ENCODE peak calls at places on chromosomes 5 and 9, in four cellular contexts. C, Z, N and P are unnamed samples.
A peak's percentile ranks its signal among the peaks of the same experiment; 100 is the strongest.

GRCh38 chr9:18296702-18297531 is 177.0 kb upstream of the ADAMTSL1 start:
- DNase-seq in Z (no peak), C (no peak), N (no peak), P (no peak)

GRCh38 chr9:76624381-76625048 is 139.7 kb upstream of the PCA3 start:
- DNase-seq in C (no peak), Z (no peak), N (no peak), P (no peak)

GRCh38 chr9:131610231-131610761 is 65.0 kb downstream of the PRRT1B start:
- DNase-seq in C (no peak), N (peak; percentile 66), Z (peak; percentile 84), P (no peak)

GRCh38 chr9:124482431-124483031 is 24.7 kb downstream of the NR5A1 start:
- DNase-seq in Z (no peak), N (no peak), C (no peak), P (no peak)

GRCh38 chr5:43174586-43174985 is 17.4 kb upstream of the NIM1K start:
- DNase-seq in N (no peak), Z (no peak), C (no peak), P (no peak)

GRCh38 chr5:431001-431710 is 11.8 kb upstream of the EXOC3 start:
- DNase-seq in C (no peak), N (no peak), Z (peak; percentile 54), P (no peak)

GRCh38 chr5:78908173-78908901 is 76.8 kb downstream of the ARSB start:
- DNase-seq in N (peak; percentile 29), C (no peak), Z (no peak), P (no peak)

GRCh38 chr5:157865844-157866243 is 6.9 kb upstream of the CLINT1 start:
- DNase-seq in N (no peak), Z (no peak), C (no peak), P (no peak)

GRCh38 chr9:69035438-69036316 is at the start of gene FXN:
- DNase-seq in C (peak; percentile 70), N (peak; percentile 66), Z (peak; percentile 90), P (peak; percentile 69)

GRCh38 chr5:155056644-155057269 is 43.2 kb downstream of the KIF4B start:
- DNase-seq in C (no peak), N (no peak), Z (no peak), P (no peak)

GRCh38 chr5:155050384-155051019 is 36.9 kb downstream of the KIF4B start:
- DNase-seq in N (no peak), C (no peak), Z (no peak), P (no peak)

GRCh38 chr5:155052532-155052931 is 39.0 kb downstream of the KIF4B start:
- DNase-seq in Z (no peak), N (no peak), C (no peak), P (no peak)

GRCh38 chr5:155049569-155050383 is 36.2 kb downstream of the KIF4B start:
- DNase-seq in C (no peak), Z (no peak), N (no peak), P (peak; percentile 28)

GRCh38 chr5:155053482-155053881 is 39.9 kb downstream of the KIF4B start:
- DNase-seq in Z (no peak), C (no peak), N (no peak), P (no peak)
- H3K4me3 ChIP-seq in Z (no peak overlapping the region), C (no peak overlapping the region), N (no peak overlapping the region), P (no peak overlapping the region)

GRCh38 chr9:38041564-38042267 is 27.3 kb downstream of the SHB start:
- DNase-seq in C (no peak), Z (no peak), N (no peak), P (no peak)
- H3K4me3 ChIP-seq in C (no peak overlapping the region), Z (no peak overlapping the region), N (no peak overlapping the region), P (no peak overlapping the region)

GRCh38 chr9:78196258-78196657 is 39.6 kb upstream of the CEP78 start:
- DNase-seq in N (no peak), C (no peak), Z (no peak), P (no peak)
- H3K4me3 ChIP-seq in N (no peak overlapping the region), C (no peak overlapping the region), Z (no peak overlapping the region), P (no peak overlapping the region)

DNA sequence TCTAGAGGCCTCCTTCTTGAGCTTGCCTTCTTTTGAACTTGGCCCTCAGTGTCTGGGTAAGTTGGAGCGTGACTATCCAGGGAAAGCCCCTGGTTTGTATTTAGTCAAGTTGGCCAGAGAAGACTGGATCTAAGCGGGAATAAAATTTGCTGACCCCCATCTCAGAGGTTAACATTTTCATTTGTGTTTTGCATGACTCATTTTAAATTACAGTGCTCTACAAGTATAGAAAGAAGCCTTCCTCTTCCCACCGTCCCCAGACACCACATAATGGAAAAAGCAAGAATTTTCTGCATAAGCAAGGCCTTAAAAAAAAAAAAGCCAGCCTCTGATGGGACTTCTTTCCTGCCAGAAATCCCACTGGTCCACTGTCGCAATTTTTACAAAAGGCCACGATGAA is 27.2 kb downstream of the PIK3R1 start:
- DNase-seq in N (no peak), Z (no peak), C (no peak), P (no peak)
- H3K4me3 ChIP-seq in N (no peak overlapping the region), Z (no peak overlapping the region), C (no peak overlapping the region), P (no peak overlapping the region)